ENCODE peak calls at places on chromosomes 11 and 22, in nine cellular contexts. W is Kasumi-1, R is colonic mucosa, M is foreskin fibroblast, A is caudate nucleus, P is H54, T is brain microvascular endothelial cell, N is GM13977, C is choroid plexus epithelial cell. J is an unnamed sample.

GRCh38 chr11:33703771-33704170 is 3.1 kb upstream of the C11orf91 start:
- DNase-seq in A (no peak), P (no peak), M (no peak), C (no peak), T (no peak), R (no peak), W (no peak), N (no peak), J (no peak)

GRCh38 chr11:10623797-10624761 is 55.6 kb upstream of the LYVE1 start:
- DNase-seq in T (no peak), P (peak; percentile 17), W (peak; percentile 16), N (peak; percentile 68), C (peak; percentile 58), R (no peak), M (no peak), A (no peak), J (peak; percentile 69)

GRCh38 chr11:130008326-130008725 is 5.7 kb upstream of the PRDM10 start:
- DNase-seq in M (no peak), W (no peak), P (no peak), C (no peak), N (no peak), A (no peak), T (no peak), R (no peak), J (no peak)

GRCh38 chr11:14136561-14136960 is 174.0 kb downstream of the SPON1 start:
- DNase-seq in W (no peak), N (no peak), M (no peak), A (no peak), C (no peak), P (no peak), T (no peak), R (no peak), J (no peak)

GRCh38 chr11:45022294-45023064 is 71.8 kb upstream of the TP53I11 start:
- DNase-seq in M (no peak), N (no peak), A (no peak), P (peak; percentile 21), C (no peak), T (no peak), R (no peak), W (no peak), J (no peak)

GRCh38 chr11:86551286-86551685 is 121.1 kb downstream of the ME3 start:
- DNase-seq in N (no peak), R (no peak), C (peak; percentile 97), P (peak; percentile 52), T (peak; percentile 88), M (peak; percentile 80), W (no peak), A (no peak), J (no peak)

GRCh38 chr11:125401746-125402145 is 94.3 kb downstream of the FEZ1 start:
- DNase-seq in C (peak; percentile 44), M (no peak), P (no peak), W (no peak), N (no peak), A (no peak), T (no peak), R (peak; percentile 28), J (no peak)

GRCh38 chr11:132734217-132734616 is 798.1 kb downstream of the OPCML start:
- DNase-seq in C (peak; percentile 73), W (no peak), N (no peak), P (no peak), T (peak; percentile 98), A (no peak), R (no peak), M (peak; percentile 30), J (no peak)

GRCh38 chr22:32971252-32971651 is 86.9 kb downstream of the SYN3 start:
- DNase-seq in C (no peak), N (no peak), W (no peak), M (no peak), A (no peak), T (no peak), P (no peak), R (no peak), J (no peak)

GRCh38 chr11:117934526-117935307 is 5.5 kb upstream of the TMPRSS13 start:
- DNase-seq in M (no peak), W (no peak), T (no peak), P (no peak), C (no peak), N (no peak), A (no peak), R (no peak), J (no peak)

GRCh38 chr11:63547076-63547475 is 10.5 kb downstream of the PLAAT4 start:
- DNase-seq in C (no peak), R (peak; percentile 2), P (no peak), N (no peak), T (no peak), M (no peak), A (no peak), W (no peak), J (no peak)

GRCh38 chr22:45975266-45976161 is 1.4 kb downstream of the WNT7B start:
- DNase-seq in N (no peak), P (no peak), R (no peak), W (no peak), C (no peak), M (no peak), A (no peak), T (no peak), J (no peak)

GRCh38 chr11:125871391-125872137 is 15.9 kb upstream of the HYLS1 start:
- DNase-seq in W (peak; percentile 54), R (no peak), N (no peak), A (no peak), T (peak; percentile 25), P (no peak), M (no peak), C (peak; percentile 56), J (no peak)

GRCh38 chr11:96314326-96315050 is 28.5 kb downstream of the MAML2 start:
- DNase-seq in R (peak; percentile 41), N (no peak), P (no peak), M (no peak), T (peak; percentile 51), W (peak; percentile 8), C (peak; percentile 74), A (no peak), J (no peak)

GRCh38 chr22:44219101-44219870 is 38.6 kb downstream of the PARVG start:
- DNase-seq in M (no peak), A (no peak), W (no peak), T (no peak), N (peak; percentile 4), P (no peak), R (no peak), C (no peak), J (no peak)

GRCh38 chr11:122784325-122785155 is 53.8 kb upstream of the CRTAM start:
- DNase-seq in C (peak; percentile 98), R (no peak), M (peak; percentile 97), A (no peak), N (no peak), W (no peak), T (peak; percentile 94), P (peak; percentile 52), J (no peak)

GRCh38 chr11:10201343-10201742 is 92.7 kb downstream of the SBF2 start:
- DNase-seq in R (no peak), P (no peak), M (no peak), A (no peak), W (no peak), C (no peak), N (no peak), T (no peak), J (no peak)

GRCh38 chr11:119092880-119093665 is 8.4 kb downstream of the HMBS start:
- DNase-seq in P (no peak), W (peak; percentile 18), M (no peak), R (no peak), A (no peak), T (no peak), N (no peak), C (peak; percentile 40), J (no peak)

GRCh38 chr11:61334434-61335354 is 1.7 kb downstream of the TKFC start:
- DNase-seq in P (peak; percentile 51), M (peak; percentile 47), N (no peak), W (no peak), R (no peak), C (peak; percentile 63), T (peak; percentile 41), A (no peak), J (no peak)

GRCh38 chr22:39622881-39623367 is 52.4 kb downstream of the CACNA1I start:
- DNase-seq in W (no peak), M (no peak), P (no peak), A (no peak), T (peak; percentile 25), R (peak; percentile 70), N (peak; percentile 80), C (peak; percentile 45), J (peak; percentile 83)

J was measured in GM13976.